ENCODE peak calls at places on chromosomes 2 and 18, in four cellular contexts. One of them, this sample, is unnamed.
A peak's percentile ranks its signal among the peaks of the same experiment; 100 is the strongest.

GRCh38 chr2:89833780-89834117 is 1142.3 kb downstream of the RPIA start:
- DNase-seq in pancreas: no peak
- DNase-seq in heart right ventricle: no peak
- DNase-seq in Peyer's patch: no peak
- DNase-seq in this sample: no peak

GRCh38 chr2:9693646-9694045 is 62.8 kb upstream of the YWHAQ start:
- DNase-seq in pancreas: no peak
- DNase-seq in heart right ventricle: no peak
- DNase-seq in Peyer's patch: no peak
- DNase-seq in this sample: no peak

GRCh38 chr2:50529600-50530218 is 502.2 kb downstream of the NRXN1 start:
- DNase-seq in pancreas: no peak
- DNase-seq in heart right ventricle: no peak
- DNase-seq in Peyer's patch: no peak
- DNase-seq in this sample: no peak

GRCh38 chr2:151860613-151861146 is 32.5 kb upstream of the ARL5A start:
- DNase-seq in pancreas: no peak
- DNase-seq in heart right ventricle: no peak
- DNase-seq in Peyer's patch: no peak
- DNase-seq in this sample: no peak

GRCh38 chr18:12369211-12369610 is 7.8 kb downstream of the AFG3L2 start:
- DNase-seq in pancreas: no peak
- DNase-seq in heart right ventricle: no peak
- DNase-seq in Peyer's patch: no peak
- DNase-seq in this sample: no peak

GRCh38 chr2:24015562-24016375 is 5.9 kb downstream of the MFSD2B start:
- DNase-seq in pancreas: no peak
- DNase-seq in heart right ventricle: no peak
- DNase-seq in Peyer's patch: no peak
- DNase-seq in this sample: no peak

GRCh38 chr2:27889774-27890145 is 427 bp downstream of the RBKS start:
- DNase-seq in pancreas: no peak
- DNase-seq in heart right ventricle: no peak
- DNase-seq in Peyer's patch: peak; percentile 51
- DNase-seq in this sample: no peak

GRCh38 chr18:78221496-78221895 is 758.1 kb upstream of the SALL3 start:
- DNase-seq in pancreas: no peak
- DNase-seq in heart right ventricle: no peak
- DNase-seq in Peyer's patch: no peak
- DNase-seq in this sample: no peak

GRCh38 chr18:49747876-49748275 is 65.5 kb downstream of the ACAA2 start:
- DNase-seq in pancreas: no peak
- DNase-seq in heart right ventricle: no peak
- DNase-seq in Peyer's patch: no peak
- DNase-seq in this sample: no peak

GRCh38 chr2:227472265-227473018 is 486 bp downstream of the AGFG1 start:
- DNase-seq in pancreas: peak; percentile 77
- DNase-seq in heart right ventricle: peak; percentile 37
- DNase-seq in Peyer's patch: peak; percentile 61
- DNase-seq in this sample: no peak

GRCh38 chr18:77101410-77102245 is 31.0 kb downstream of the MBP start:
- DNase-seq in pancreas: no peak
- DNase-seq in heart right ventricle: peak; percentile 66
- DNase-seq in Peyer's patch: peak; percentile 88
- DNase-seq in this sample: no peak

GRCh38 chr2:53941749-53942148 is 29.0 kb downstream of the PSME4 start:
- DNase-seq in pancreas: no peak
- DNase-seq in heart right ventricle: no peak
- DNase-seq in Peyer's patch: no peak
- DNase-seq in this sample: no peak

GRCh38 chr2:168697668-168698121 is 104.7 kb upstream of the NOSTRIN start:
- DNase-seq in pancreas: no peak
- DNase-seq in heart right ventricle: no peak
- DNase-seq in Peyer's patch: peak; percentile 82
- DNase-seq in this sample: no peak

DNA sequence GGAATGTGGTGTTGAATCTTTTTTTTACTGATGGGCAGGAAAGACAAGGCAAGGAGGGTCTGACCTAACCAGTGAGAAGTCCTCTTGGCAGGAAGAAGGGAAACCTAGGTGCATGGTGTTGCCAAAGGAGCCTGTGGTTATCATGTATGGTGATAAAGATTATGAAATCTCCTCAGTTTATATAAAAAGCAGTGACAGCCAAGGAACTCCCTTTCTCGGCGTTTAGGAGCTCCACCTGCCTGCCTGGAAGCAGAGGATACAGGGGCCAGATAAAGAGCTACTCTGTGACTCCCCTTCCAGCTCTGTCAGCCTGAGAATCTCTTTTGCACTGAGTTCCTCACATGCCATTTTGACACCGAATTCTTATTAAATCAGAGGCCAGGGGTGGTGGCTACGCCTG is 26.1 kb downstream of the COLEC12 start:
- DNase-seq in pancreas: no peak
- DNase-seq in heart right ventricle: no peak
- DNase-seq in Peyer's patch: no peak
- DNase-seq in this sample: no peak
- H3K27ac ChIP-seq in pancreas: no peak overlapping the region
- H3K27ac ChIP-seq in heart right ventricle: no peak overlapping the region
- H3K27ac ChIP-seq in Peyer's patch: peak overlapping the region; percentile 3
- H3K27ac ChIP-seq in this sample: no peak overlapping the region

GRCh38 chr18:70249118-70249517 is 39.7 kb upstream of the SOCS6 start:
- DNase-seq in pancreas: no peak
- DNase-seq in heart right ventricle: no peak
- DNase-seq in Peyer's patch: no peak
- DNase-seq in this sample: no peak
- H3K27ac ChIP-seq in pancreas: no peak overlapping the region
- H3K27ac ChIP-seq in heart right ventricle: no peak overlapping the region
- H3K27ac ChIP-seq in Peyer's patch: no peak overlapping the region
- H3K27ac ChIP-seq in this sample: no peak overlapping the region

DNA sequence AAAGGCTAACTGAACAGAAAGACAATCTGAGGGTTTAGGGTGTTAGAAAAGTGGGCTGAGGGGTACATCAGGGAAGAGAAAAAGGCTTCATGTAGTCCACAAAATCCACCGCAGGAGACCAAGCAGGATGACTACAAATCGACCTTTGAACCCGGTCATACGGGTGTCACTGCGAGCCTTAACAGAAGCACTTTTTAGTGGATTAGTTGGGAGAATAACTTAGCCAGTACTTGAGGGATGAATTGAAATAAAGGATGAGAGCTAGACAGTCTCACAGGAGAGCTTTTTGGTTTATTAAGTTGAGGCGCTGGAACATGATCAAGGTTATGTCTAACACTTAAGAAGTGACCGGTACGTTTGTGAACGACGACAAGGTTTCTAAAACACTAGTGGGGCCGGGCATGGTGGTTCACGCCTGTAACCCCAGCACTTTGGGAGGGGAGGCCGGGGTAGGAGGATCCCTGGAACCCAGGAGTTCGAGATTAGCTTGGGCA is 217.7 kb downstream of the MCFD2 start:
- DNase-seq in pancreas: no peak
- DNase-seq in heart right ventricle: no peak
- DNase-seq in Peyer's patch: peak; percentile 86
- DNase-seq in this sample: no peak
- H3K27ac ChIP-seq in pancreas: peak overlapping the region; percentile 72
- H3K27ac ChIP-seq in heart right ventricle: peak overlapping the region; percentile 94
- H3K27ac ChIP-seq in Peyer's patch: peak overlapping the region; percentile 91
- H3K27ac ChIP-seq in this sample: peak overlapping the region; percentile 77

GRCh38 chr2:205682239-205683021 is at the start of gene NRP2:
- DNase-seq in pancreas: peak; percentile 81
- DNase-seq in heart right ventricle: peak; percentile 80
- DNase-seq in Peyer's patch: peak; percentile 88
- DNase-seq in this sample: peak; percentile 57
- H3K27ac ChIP-seq in pancreas: no peak within 1 kb of the TSS
- H3K27ac ChIP-seq in heart right ventricle: peak within 1 kb of the TSS; percentile 87
- H3K27ac ChIP-seq in Peyer's patch: peak within 1 kb of the TSS; percentile 73
- H3K27ac ChIP-seq in this sample: peak within 1 kb of the TSS; percentile 19

GRCh38 chr2:162244559-162245031 is 1.4 kb upstream of the FAP start:
- DNase-seq in pancreas: no peak
- DNase-seq in heart right ventricle: peak; percentile 11
- DNase-seq in Peyer's patch: no peak
- DNase-seq in this sample: no peak

GRCh38 chr2:162242586-162243304 is 500 bp downstream of the FAP start:
- DNase-seq in pancreas: no peak
- DNase-seq in heart right ventricle: no peak
- DNase-seq in Peyer's patch: no peak
- DNase-seq in this sample: no peak

GRCh38 chr2:162243305-162243693 is at the start of gene FAP:
- DNase-seq in pancreas: no peak
- DNase-seq in heart right ventricle: no peak
- DNase-seq in Peyer's patch: no peak
- DNase-seq in this sample: no peak

GRCh38 chr2:162245737-162246136 is 2.5 kb upstream of the FAP start:
- DNase-seq in pancreas: no peak
- DNase-seq in heart right ventricle: no peak
- DNase-seq in Peyer's patch: no peak
- DNase-seq in this sample: no peak

DNA sequence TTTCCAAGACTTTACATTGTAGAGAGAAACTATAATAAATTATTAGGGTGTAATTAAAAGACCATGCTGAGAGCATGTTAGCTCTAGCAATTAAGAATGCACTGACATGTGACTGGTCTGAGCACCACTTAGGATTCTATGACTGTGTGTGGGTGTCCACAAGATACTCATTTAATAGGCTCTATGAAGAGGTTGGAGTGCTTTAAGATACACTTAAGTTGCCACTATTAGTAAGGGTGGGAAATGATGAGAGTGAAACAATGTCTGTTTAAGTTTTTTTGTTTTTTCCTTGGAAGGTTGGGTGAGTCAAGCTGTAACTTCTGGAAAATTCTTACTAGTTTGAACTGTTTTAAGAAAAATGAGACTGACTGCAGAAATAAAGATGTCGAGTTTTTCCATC is 1.8 kb upstream of the FAP start:
- DNase-seq in pancreas: no peak
- DNase-seq in heart right ventricle: no peak
- DNase-seq in Peyer's patch: no peak
- DNase-seq in this sample: no peak
- H3K27ac ChIP-seq in pancreas: no peak overlapping the region
- H3K27ac ChIP-seq in heart right ventricle: peak overlapping the region; percentile 62
- H3K27ac ChIP-seq in Peyer's patch: no peak overlapping the region
- H3K27ac ChIP-seq in this sample: no peak overlapping the region

GRCh38 chr2:203002054-203002821 is 12.4 kb upstream of the NBEAL1 start:
- DNase-seq in pancreas: no peak
- DNase-seq in heart right ventricle: no peak
- DNase-seq in Peyer's patch: no peak
- DNase-seq in this sample: no peak
- H3K27ac ChIP-seq in pancreas: no peak overlapping the region
- H3K27ac ChIP-seq in heart right ventricle: no peak overlapping the region
- H3K27ac ChIP-seq in Peyer's patch: no peak overlapping the region
- H3K27ac ChIP-seq in this sample: no peak overlapping the region

GRCh38 chr2:3267869-3268704 is 109.5 kb downstream of the EIPR1 start:
- DNase-seq in pancreas: peak; percentile 42
- DNase-seq in heart right ventricle: no peak
- DNase-seq in Peyer's patch: peak; percentile 33
- DNase-seq in this sample: no peak
- H3K27ac ChIP-seq in pancreas: no peak overlapping the region
- H3K27ac ChIP-seq in heart right ventricle: no peak overlapping the region
- H3K27ac ChIP-seq in Peyer's patch: no peak overlapping the region
- H3K27ac ChIP-seq in this sample: no peak overlapping the region